ENCODE peak calls at places on chromosomes 3 and 15, in four cellular contexts. V is neuronal stem cell, E is IMR-90, N is H9. W is an unnamed sample.

GRCh38 chr3:191523099-191523498 is 62.1 kb downstream of the PYDC2 start:
- DNase-seq in E (no peak), N (no peak), V (no peak), W (no peak)

GRCh38 chr3:105686324-105686897 is 182.4 kb downstream of the CBLB start:
- DNase-seq in E (peak; percentile 54), N (no peak), V (no peak), W (peak; percentile 35)

GRCh38 chr3:141561426-141562034 is 74.7 kb downstream of the RASA2 start:
- DNase-seq in E (peak; percentile 80), N (no peak), V (peak; percentile 59), W (peak; percentile 71)

GRCh38 chr3:45199837-45200648 is 26.0 kb downstream of the TMEM158 start:
- DNase-seq in E (peak; percentile 92), V (no peak), N (peak; percentile 55), W (peak; percentile 89)

GRCh38 chr3:105865867-105866350 is 2.9 kb downstream of the CBLB start:
- DNase-seq in E (no peak), N (no peak), V (no peak), W (no peak)

GRCh38 chr3:124260206-124260915 is 268.4 kb upstream of the ROPN1 start:
- DNase-seq in V (no peak), N (no peak), E (peak; percentile 73), W (peak; percentile 93)

GRCh38 chr15:69304176-69304533 is 5.4 kb downstream of the PAQR5 start:
- DNase-seq in V (no peak), N (no peak), E (peak; percentile 92), W (peak; percentile 97)

GRCh38 chr3:163490119-163490518 is 1588.2 kb downstream of the SI start:
- DNase-seq in E (no peak), N (peak; percentile 85), V (peak; percentile 6), W (peak; percentile 67)

GRCh38 chr3:159860727-159861126 is 127.9 kb upstream of the IL12A start:
- DNase-seq in E (no peak), N (no peak), V (no peak), W (peak; percentile 56)

GRCh38 chr3:16961621-16962205 is 77.0 kb downstream of the PLCL2 start:
- DNase-seq in E (no peak), V (no peak), N (peak; percentile 37), W (no peak)

GRCh38 chr15:60478633-60479360 is at the start of gene ICE2:
- DNase-seq in E (peak; percentile 94), V (peak; percentile 87), N (peak; percentile 93), W (peak; percentile 96)
- H2BK120ac ChIP-seq in E (peak within 1 kb of the TSS; percentile 18), V (peak within 1 kb of the TSS; percentile 5), N (no peak within 1 kb of the TSS), W (no peak within 1 kb of the TSS)

GRCh38 chr3:146166450-146167222 is 5.7 kb upstream of the PLOD2 start:
- DNase-seq in V (no peak), N (no peak), E (peak; percentile 83), W (peak; percentile 37)
- H2BK5ac ChIP-seq in V (no peak overlapping the region), N (no peak overlapping the region), E (peak overlapping the region; percentile 82), W (no peak overlapping the region)

DNA sequence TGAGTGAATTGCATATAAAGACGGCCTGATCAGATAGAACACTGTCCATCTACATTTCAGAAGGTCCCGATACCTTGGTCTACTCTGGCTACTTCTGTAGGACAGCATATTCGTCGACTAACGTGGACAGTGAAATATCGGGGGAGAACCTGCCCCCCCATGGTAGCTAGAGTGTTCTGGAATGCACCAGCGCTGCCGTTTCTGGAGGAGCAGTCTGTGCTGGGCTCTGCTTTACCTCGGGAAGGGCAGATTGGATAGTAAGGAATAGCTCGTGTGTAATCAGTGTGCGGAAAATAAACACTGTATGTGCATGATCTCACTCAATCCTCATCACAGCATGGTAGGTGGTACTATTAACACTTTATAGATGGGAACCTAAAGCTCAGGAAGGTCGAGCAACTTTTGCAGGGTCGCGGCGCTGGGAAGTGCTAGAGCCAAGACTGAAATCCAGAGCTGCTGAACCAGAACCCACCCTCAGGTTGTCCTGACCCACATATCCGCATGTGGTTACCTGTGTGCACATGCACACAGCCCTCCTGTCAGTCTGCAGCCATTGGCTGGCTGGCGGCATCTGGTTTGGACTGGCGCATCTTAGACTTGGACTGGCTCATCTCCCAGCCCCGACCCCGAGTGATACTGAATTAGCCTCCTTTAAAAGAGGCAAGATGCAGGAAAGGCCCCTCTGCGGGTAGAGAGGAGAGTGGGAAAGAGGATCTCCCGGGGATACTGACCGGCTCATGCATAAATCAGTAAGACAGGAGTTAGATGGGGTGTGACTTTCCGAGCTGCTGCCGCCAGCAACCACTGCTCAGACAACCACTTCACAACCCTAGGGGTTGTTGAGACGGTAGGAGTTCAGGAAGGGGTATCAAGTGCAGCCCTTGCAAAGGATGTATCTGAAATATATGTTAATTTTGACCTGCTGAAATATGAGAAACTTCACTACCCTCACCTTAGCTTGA is 155.0 kb upstream of the BHLHE40 start:
- DNase-seq in V (no peak), N (no peak), E (no peak), W (no peak)
- H4K91ac ChIP-seq in V (no peak overlapping the region), N (no peak overlapping the region), E (no peak overlapping the region), W (no peak overlapping the region)

GRCh38 chr3:127404614-127405598 is 117.1 kb upstream of the PRR20G start:
- DNase-seq in N (peak; percentile 21), E (no peak), V (no peak), W (no peak)
- H2BK120ac ChIP-seq in N (no peak overlapping the region), E (no peak overlapping the region), V (no peak overlapping the region), W (no peak overlapping the region)

GRCh38 chr3:143601738-143602480 is 246.4 kb downstream of the SLC9A9 start:
- DNase-seq in E (peak; percentile 37), V (no peak), N (peak; percentile 28), W (peak; percentile 93)
- H2BK5ac ChIP-seq in E (peak overlapping the region; percentile 55), V (no peak overlapping the region), N (no peak overlapping the region), W (no peak overlapping the region)

GRCh38 chr3:139762307-139762706 is 84.5 kb upstream of the NMNAT3 start:
- DNase-seq in V (no peak), N (no peak), E (no peak), W (no peak)
- H4K91ac ChIP-seq in V (no peak overlapping the region), N (no peak overlapping the region), E (no peak overlapping the region), W (no peak overlapping the region)

DNA sequence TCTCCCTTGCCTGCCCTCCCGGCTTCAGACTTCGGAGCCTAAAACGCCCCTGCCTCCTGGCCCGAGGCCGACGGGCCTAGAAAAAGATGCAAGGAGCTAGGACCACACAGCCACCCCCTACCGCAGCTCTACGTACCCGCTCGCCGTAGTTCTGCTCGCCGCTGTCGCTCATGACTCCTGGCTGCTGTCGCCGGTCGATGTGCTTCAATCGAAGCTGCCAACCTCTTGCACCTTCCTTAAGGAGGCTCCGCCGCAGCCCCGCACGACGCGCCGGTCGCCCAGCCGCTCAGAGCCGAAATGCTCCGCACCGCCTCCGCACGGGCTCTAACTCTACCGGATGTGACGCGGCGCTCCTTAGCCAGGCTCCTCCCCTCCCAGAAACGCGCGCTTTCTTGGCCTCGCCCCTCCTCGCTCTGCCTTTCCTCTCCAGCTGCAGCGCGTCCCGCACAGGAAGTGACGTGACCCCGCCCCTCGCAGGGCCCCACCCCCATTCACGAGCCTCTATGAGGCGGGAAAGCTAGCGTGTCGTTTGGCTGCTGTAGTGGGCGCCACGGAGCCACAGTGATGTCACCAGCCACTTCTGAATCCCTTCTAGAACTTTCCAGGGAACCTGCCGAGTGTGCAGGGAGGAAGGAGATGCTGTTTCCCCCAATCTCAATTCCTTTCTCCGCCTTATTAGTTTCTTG is at the start of gene TRA2B:
- DNase-seq in N (peak; percentile 99), V (peak; percentile 95), E (peak; percentile 97), W (peak; percentile 98)
- H2BK120ac ChIP-seq in N (peak within 1 kb of the TSS; percentile 96), V (no peak within 1 kb of the TSS), E (peak within 1 kb of the TSS; percentile 66), W (peak within 1 kb of the TSS; percentile 27)

DNA sequence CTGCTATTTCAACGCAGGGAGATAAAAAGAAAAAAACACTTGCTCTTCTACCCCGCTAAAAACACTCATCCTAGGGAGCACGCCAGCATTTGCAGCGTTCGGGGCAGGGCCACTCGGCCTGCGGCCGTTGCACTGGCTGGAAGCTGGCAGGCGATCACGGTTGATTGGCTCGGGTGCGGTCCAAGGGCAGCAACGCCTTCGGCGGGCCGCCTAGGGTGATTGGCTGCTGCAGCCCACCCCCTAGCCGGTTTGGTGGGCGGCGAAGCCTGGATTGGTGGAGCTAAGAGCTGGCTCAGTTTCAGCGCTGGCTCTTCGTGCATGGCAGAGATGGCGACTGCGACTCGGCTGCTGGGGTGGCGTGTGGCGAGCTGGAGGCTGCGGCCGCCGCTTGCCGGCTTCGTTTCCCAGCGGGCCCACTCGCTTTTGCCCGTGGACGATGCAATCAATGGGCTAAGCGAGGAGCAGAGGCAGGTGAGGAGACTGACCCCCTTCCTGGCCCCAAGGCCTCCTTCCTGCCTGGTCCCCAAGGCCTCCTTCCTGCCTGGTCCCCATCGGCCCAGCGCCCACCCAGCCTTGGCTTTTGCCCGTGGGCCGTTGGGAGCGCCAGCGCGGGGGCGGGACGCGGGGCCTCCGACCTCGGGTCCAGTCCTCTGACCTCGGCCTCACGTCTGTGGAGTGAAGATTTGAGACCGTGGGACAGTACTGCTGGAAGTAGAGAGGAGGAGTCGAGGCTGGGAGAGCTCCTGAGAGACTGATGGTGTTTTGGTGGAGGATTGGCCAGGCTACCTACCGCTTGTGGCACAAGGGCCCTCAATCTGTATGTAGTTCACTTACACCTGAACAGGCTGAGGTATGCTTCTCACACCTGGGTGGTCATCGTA is at the start of gene IVD:
- DNase-seq in E (peak; percentile 96), V (peak; percentile 90), N (peak; percentile 97), W (peak; percentile 97)
- H2BK5ac ChIP-seq in E (peak within 1 kb of the TSS; percentile 71), V (no peak within 1 kb of the TSS), N (no peak within 1 kb of the TSS), W (no peak within 1 kb of the TSS)

DNA sequence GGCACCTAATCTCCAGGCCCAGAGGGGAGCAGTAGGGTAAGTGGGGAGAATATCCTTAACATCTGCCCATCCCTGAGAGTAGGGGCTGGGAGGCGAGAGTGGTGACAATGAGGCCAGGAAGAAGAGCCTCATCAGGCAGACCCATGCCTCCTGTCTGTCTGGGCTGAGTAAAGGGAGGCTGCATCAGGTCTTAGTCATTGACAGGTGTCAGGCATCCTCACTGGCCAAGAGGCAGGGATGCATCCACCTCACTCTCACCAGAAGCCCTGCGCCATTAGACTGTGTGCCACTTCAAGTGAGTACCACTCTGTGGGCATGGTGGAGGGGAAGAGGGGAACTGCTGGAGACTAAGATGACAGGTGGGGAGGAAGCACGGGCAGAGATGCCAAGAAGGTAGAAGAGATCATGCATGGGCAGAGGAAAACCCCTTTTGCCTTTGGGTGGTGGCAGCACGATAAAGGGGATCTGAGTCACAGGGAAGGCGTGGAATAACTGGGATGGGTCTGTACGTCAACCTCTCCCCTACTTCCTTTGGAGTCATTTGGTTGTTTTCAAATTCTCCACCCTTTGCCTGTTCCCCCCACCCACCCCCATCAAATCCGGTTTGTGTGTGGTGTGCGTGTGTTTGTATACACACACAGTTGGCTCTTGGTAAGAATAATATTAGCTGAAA is 14.1 kb downstream of the ANAPC13 start:
- DNase-seq in V (no peak), N (no peak), E (peak; percentile 94), W (peak; percentile 63)
- H4K91ac ChIP-seq in V (no peak overlapping the region), N (no peak overlapping the region), E (peak overlapping the region; percentile 93), W (no peak overlapping the region)